ENCODE peak calls at places on chromosomes 6 and 20, in ten cellular contexts. S, F, G, C, W, V, Z, M, O and J are unnamed samples.
A peak's percentile ranks its signal among the peaks of the same experiment; 100 is the strongest.

GRCh38 chr6:144215932-144216667 is 65.8 kb downstream of the STX11 start:
- DNase-seq in C (peak; percentile 91), W (peak; percentile 95), Z (peak; percentile 93), V (peak; percentile 94), F (peak; percentile 86), M (peak; percentile 85), S (peak; percentile 87), O (peak; percentile 95), G (peak; percentile 97), J (peak; percentile 98)

GRCh38 chr6:157063176-157063934 is 260.0 kb downstream of the TMEM242 start:
- DNase-seq in C (no peak), V (no peak), Z (no peak), W (no peak), S (no peak), F (no peak), M (no peak), O (no peak), G (no peak), J (no peak)

GRCh38 chr20:43949248-43949647 is 34.6 kb downstream of the TOX2 start:
- DNase-seq in Z (no peak), V (no peak), W (no peak), F (no peak), S (no peak), M (no peak), O (no peak), G (no peak), C (no peak), J (no peak)

GRCh38 chr20:37807901-37808751 is 94.8 kb upstream of the VSTM2L start:
- DNase-seq in O (no peak), F (no peak), M (no peak), Z (no peak), V (no peak), G (no peak), W (no peak), C (no peak), S (no peak), J (no peak)

GRCh38 chr6:35487653-35488516 is 9.0 kb downstream of the TEAD3 start:
- DNase-seq in O (no peak), C (peak; percentile 67), Z (no peak), W (no peak), M (no peak), S (no peak), F (no peak), V (no peak), G (peak; percentile 83), J (peak; percentile 73)

GRCh38 chr6:111941686-111942330 is 68.6 kb upstream of the FYN start:
- DNase-seq in Z (no peak), S (no peak), O (no peak), M (no peak), W (no peak), F (no peak), G (no peak), V (no peak), C (no peak), J (peak; percentile 67)

GRCh38 chr6:73209117-73209516 is 16.2 kb downstream of the KHDC1L start:
- DNase-seq in F (no peak), M (no peak), C (no peak), Z (no peak), S (no peak), V (no peak), W (no peak), G (no peak), O (no peak), J (no peak)

GRCh38 chr6:105181981-105182515 is 2.2 kb upstream of the POPDC3 start:
- DNase-seq in C (no peak), G (no peak), O (no peak), S (no peak), F (no peak), Z (no peak), V (no peak), M (no peak), W (no peak), J (no peak)

GRCh38 chr6:135438907-135439535 is 58.5 kb downstream of the AHI1 start:
- DNase-seq in G (no peak), M (peak; percentile 11), O (peak; percentile 49), F (no peak), Z (peak; percentile 20), S (peak; percentile 15), C (peak; percentile 28), W (no peak), V (peak; percentile 30), J (peak; percentile 46)

GRCh38 chr20:346640-347316 is at the start of gene NRSN2:
- DNase-seq in G (peak; percentile 75), O (no peak), F (no peak), V (peak; percentile 72), C (no peak), S (peak; percentile 84), Z (peak; percentile 76), W (peak; percentile 57), M (peak; percentile 69), J (peak; percentile 82)

GRCh38 chr6:93419304-93420162 is at the start of gene EPHA7:
- DNase-seq in W (peak; percentile 91), S (peak; percentile 99), V (no peak), F (no peak), G (peak; percentile 93), O (no peak), M (peak; percentile 99), Z (peak; percentile 94), C (no peak), J (peak; percentile 90)

GRCh38 chr6:170269151-170269872 is 21.6 kb downstream of the DLL1 start:
- DNase-seq in V (no peak), O (no peak), C (no peak), M (peak; percentile 89), S (peak; percentile 97), Z (no peak), F (no peak), W (no peak), G (no peak), J (no peak)

GRCh38 chr6:6942826-6943225 is 164.9 kb upstream of the RREB1 start:
- DNase-seq in M (peak; percentile 31), Z (no peak), O (no peak), F (no peak), V (no peak), W (peak; percentile 81), S (peak; percentile 51), G (no peak), C (no peak), J (peak; percentile 49)

GRCh38 chr6:75493400-75494064 is at the start of gene FILIP1:
- DNase-seq in S (no peak), C (no peak), O (no peak), M (no peak), G (no peak), Z (peak; percentile 17), W (peak; percentile 43), V (no peak), F (no peak), J (peak; percentile 45)

GRCh38 chr6:149508485-149508884 is 23.7 kb upstream of the ZC3H12D start:
- DNase-seq in V (no peak), O (no peak), F (peak; percentile 36), M (no peak), Z (no peak), G (no peak), C (no peak), S (no peak), W (no peak), J (no peak)

GRCh38 chr6:5698318-5698717 is 308.4 kb downstream of the NRN1 start:
- DNase-seq in O (no peak), W (no peak), M (no peak), G (no peak), Z (no peak), S (no peak), V (no peak), F (no peak), C (no peak), J (no peak)

GRCh38 chr6:16337280-16337975 is 99.0 kb downstream of the GMPR start:
- DNase-seq in F (no peak), G (peak; percentile 88), C (peak; percentile 63), M (no peak), V (no peak), Z (no peak), O (no peak), W (peak; percentile 93), S (no peak), J (peak; percentile 99)

GRCh38 chr6:93073811-93074210 is 345.5 kb downstream of the EPHA7 start:
- DNase-seq in G (no peak), W (no peak), V (no peak), F (no peak), S (no peak), C (no peak), Z (no peak), O (no peak), M (no peak), J (no peak)

GRCh38 chr20:23419995-23420901 is 1.0 kb downstream of the NAPB start:
- DNase-seq in M (peak; percentile 70), F (peak; percentile 40), O (peak; percentile 72), W (peak; percentile 49), S (peak; percentile 66), V (peak; percentile 62), C (peak; percentile 41), G (peak; percentile 47), Z (peak; percentile 26), J (peak; percentile 78)

GRCh38 chr6:43990275-43990626 is 137.0 kb downstream of the MRPL14 start:
- DNase-seq in C (no peak), O (no peak), Z (no peak), G (no peak), S (no peak), W (peak; percentile 62), M (no peak), V (no peak), F (no peak), J (no peak)